ENCODE peak calls at places on chromosomes 4 and X, in nine cellular contexts. C is cardiac muscle cell, Z is upper lobe of left lung, B is Calu3, S is GM13977, K is colonic mucosa, Y is lung, T is H9, F is CD14-positive monocyte. U is an unnamed sample.

GRCh38 chr4:88246600-88246999 is 37.8 kb downstream of the PPM1K start:
- DNase-seq in C (no peak), Z (no peak), B (no peak), S (no peak), K (no peak), Y (no peak), T (no peak), F (no peak), U (no peak)

GRCh38 chrX:83495882-83496281 is 12.2 kb upstream of the POU3F4 start:
- DNase-seq in C (no peak), Z (no peak), B (no peak), S (no peak), K (no peak), Y (no peak), T (no peak), F (no peak), U (no peak)

GRCh38 chr4:185895351-185895750 is 83.4 kb upstream of the SORBS2 start:
- DNase-seq in C (no peak), Z (no peak), B (no peak), S (no peak), K (no peak), Y (no peak), T (no peak), F (no peak), U (no peak)

GRCh38 chrX:106959897-106960296 is 39.7 kb downstream of the CLDN2 start:
- DNase-seq in C (peak), Z (no peak), B (peak), S (no peak), K (no peak), Y (no peak), T (no peak), F (no peak), U (no peak)

GRCh38 chrX:140764401-140764919 is 54.9 kb downstream of the LINC00632 start:
- DNase-seq in C (peak), Z (peak), B (no peak), S (no peak), K (no peak), Y (no peak), T (peak), F (no peak), U (no peak)

GRCh38 chr4:80266267-80266901 is at the start of gene FGF5:
- DNase-seq in C (peak), Z (no peak), B (peak), S (no peak), K (no peak), Y (no peak), T (peak), F (no peak), U (peak)

GRCh38 chr4:16289872-16290554 is 63.7 kb upstream of the TAPT1 start:
- DNase-seq in C (peak), Z (no peak), B (no peak), S (peak), K (no peak), Y (no peak), T (no peak), F (no peak), U (no peak)

GRCh38 chr4:15374697-15375096 is 53.1 kb upstream of the C1QTNF7 start:
- DNase-seq in C (peak), Z (no peak), B (no peak), S (no peak), K (no peak), Y (no peak), T (no peak), F (no peak), U (no peak)

GRCh38 chr4:165368567-165368966 is 10.2 kb upstream of the CPE start:
- DNase-seq in C (no peak), Z (no peak), B (no peak), S (no peak), K (no peak), Y (no peak), T (no peak), F (no peak), U (no peak)

GRCh38 chrX:140775211-140775610 is 65.7 kb downstream of the LINC00632 start:
- DNase-seq in C (peak), Z (no peak), B (no peak), S (no peak), K (no peak), Y (no peak), T (no peak), F (no peak), U (no peak)

GRCh38 chrX:132836471-132836870 is 122.0 kb downstream of the HS6ST2 start:
- DNase-seq in C (no peak), Z (no peak), B (no peak), S (no peak), K (no peak), Y (no peak), T (no peak), F (no peak), U (no peak)

GRCh38 chr4:39319678-39320077 is 46.5 kb downstream of the RFC1 start:
- DNase-seq in C (peak), Z (no peak), B (peak), S (no peak), K (no peak), Y (no peak), T (no peak), F (no peak), U (peak)

GRCh38 chr4:150569384-150569987 is 12.5 kb upstream of the MAB21L2 start:
- DNase-seq in C (peak), Z (no peak), B (peak), S (no peak), K (no peak), Y (no peak), T (no peak), F (no peak), U (no peak)

GRCh38 chr4:931194-931959 is 739 bp downstream of the GAK start:
- DNase-seq in C (peak), Z (no peak), B (peak), S (no peak), K (peak), Y (no peak), T (no peak), F (no peak), U (peak)

GRCh38 chr4:73895201-73896177 is 26.3 kb downstream of the CXCL1 start:
- DNase-seq in C (peak), Z (no peak), B (peak), S (no peak), K (peak), Y (no peak), T (no peak), F (no peak), U (peak)

GRCh38 chr4:8820178-8821102 is 51.2 kb downstream of the HMX1 start:
- DNase-seq in C (no peak), Z (peak), B (no peak), S (no peak), K (peak), Y (no peak), T (peak), F (peak), U (no peak)

GRCh38 chr4:145840162-145840768 is 98.4 kb downstream of the ZNF827 start:
- DNase-seq in C (peak), Z (no peak), B (peak), S (peak), K (no peak), Y (no peak), T (no peak), F (no peak), U (no peak)

GRCh38 chr4:85928775-85929585 is 430.9 kb downstream of the MAPK10 start:
- DNase-seq in C (peak), Z (peak), B (peak), S (no peak), K (peak), Y (no peak), T (no peak), F (no peak), U (peak)

DNA sequence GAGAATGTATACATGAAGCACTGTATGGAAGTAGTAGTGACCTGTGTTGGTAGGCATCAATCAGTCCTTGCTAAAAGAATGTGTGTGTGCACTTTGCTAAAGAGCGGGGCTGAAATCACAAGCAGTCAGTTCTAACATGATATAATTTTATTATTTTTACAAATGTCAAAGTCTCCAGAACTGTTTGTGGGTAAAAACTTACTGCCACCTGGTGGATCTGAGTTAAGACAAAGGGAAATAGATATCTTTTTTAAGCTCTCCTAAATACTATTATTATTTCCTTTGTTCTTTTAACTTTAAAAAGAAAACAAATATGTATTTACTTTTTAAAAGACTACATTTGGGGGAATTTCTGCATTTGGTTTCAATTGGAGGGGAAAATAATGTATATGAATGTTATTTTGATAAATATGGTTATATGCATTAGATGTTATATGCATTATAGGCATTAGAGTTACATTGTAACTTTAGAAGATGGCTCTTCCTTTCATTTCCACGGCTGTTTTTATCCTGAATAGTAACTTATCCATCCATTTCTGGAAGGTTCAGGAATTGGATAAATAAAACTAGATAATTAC is 7.8 kb upstream of the CLOCK start:
- DNase-seq in C (peak), Z (no peak), B (no peak), S (peak), K (no peak), Y (no peak), T (no peak), F (no peak), U (no peak)
- TF ChIP-seq CTCF in C (peak), Z (no peak), B (no peak), S (peak), K (peak), Y (no peak), T (peak), F (peak), U (peak)

GRCh38 chr4:163535657-163536056 is 41.2 kb downstream of the TMA16 start:
- DNase-seq in C (no peak), Z (no peak), B (no peak), S (no peak), K (no peak), Y (no peak), T (no peak), F (no peak), U (no peak)
- TF ChIP-seq CTCF in C (no peak), Z (no peak), B (no peak), S (peak), K (no peak), Y (no peak), T (peak), F (no peak), U (no peak)

DNA sequence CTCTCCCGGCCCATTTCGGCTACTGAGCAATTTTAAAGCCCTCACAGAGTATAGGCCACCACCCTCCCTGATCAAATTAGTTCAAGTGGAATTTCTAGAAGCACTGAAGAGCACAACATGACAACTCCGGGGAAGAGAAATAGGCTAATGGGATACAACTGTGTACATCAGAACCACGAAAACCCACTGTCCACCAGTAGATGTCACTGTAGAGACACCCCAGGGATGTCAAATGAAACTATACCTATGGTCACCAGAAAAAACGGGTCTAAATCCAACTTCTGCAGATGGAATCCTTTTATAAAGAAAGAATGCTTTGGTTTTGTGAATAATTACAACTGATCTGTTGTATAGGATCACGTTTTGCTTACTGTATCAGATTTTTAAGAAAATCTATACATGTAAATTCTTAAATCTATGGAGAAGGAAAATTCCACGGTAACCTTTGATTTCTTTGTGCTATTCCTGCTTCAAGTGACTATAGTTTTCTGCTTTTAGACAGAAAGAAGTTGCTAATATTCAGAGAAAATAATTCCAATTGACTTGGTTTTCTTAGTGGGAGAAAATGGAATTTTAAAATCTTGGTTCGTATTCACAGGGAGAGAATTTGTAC is 29.5 kb upstream of the MAP3K15 start:
- DNase-seq in C (peak), Z (peak), B (peak), S (peak), K (peak), Y (peak), T (no peak), F (no peak), U (no peak)
- TF ChIP-seq CTCF in C (peak), Z (peak), B (peak), S (peak), K (peak), Y (peak), T (peak), F (peak), U (peak)

GRCh38 chr4:71113294-71113693 is 119.8 kb downstream of the DCK start:
- DNase-seq in C (no peak), Z (no peak), B (peak), S (no peak), K (peak), Y (no peak), T (no peak), F (no peak), U (no peak)
- TF ChIP-seq CTCF in C (peak), Z (no peak), B (no peak), S (peak), K (peak), Y (no peak), T (peak), F (no peak), U (peak)

DNA sequence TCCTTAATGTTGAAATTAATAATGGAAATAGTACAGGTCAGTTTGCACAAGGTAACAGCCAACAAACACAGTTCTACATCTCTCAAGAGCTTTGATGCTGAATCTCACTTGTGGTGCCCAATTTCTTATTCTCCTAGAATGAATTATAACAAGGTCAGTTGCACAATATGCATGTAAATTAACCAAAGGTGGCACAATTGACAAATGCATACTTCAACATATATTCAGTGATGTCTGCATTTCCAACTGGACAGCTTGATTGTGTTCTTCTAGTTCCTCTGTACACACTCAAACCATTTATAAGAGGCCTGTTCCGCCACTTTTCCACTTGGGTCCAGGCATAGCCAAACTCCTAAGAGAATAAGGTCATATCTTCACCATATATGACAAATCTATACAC is 210.3 kb upstream of the EPHA5 start:
- DNase-seq in C (peak), Z (no peak), B (no peak), S (no peak), K (no peak), Y (no peak), T (no peak), F (no peak), U (no peak)
- TF ChIP-seq CTCF in C (no peak), Z (no peak), B (no peak), S (no peak), K (no peak), Y (no peak), T (no peak), F (no peak), U (no peak)